ENCODE peak calls at places on chromosomes 1 and 21, in four cellular contexts. One of them, this sample, is unnamed.

GRCh38 chr1:230382060-230382491 is 44.1 kb downstream of the PGBD5 start:
- DNase-seq in IMR-90: no peak
- DNase-seq in H9: peak; percentile 58
- DNase-seq in H1: peak; percentile 59
- DNase-seq in this sample: no peak

GRCh38 chr1:174005032-174005431 is 17.1 kb downstream of the RC3H1 start:
- DNase-seq in IMR-90: peak; percentile 34
- DNase-seq in H9: no peak
- DNase-seq in H1: no peak
- DNase-seq in this sample: peak; percentile 48

GRCh38 chr1:12424150-12424549 is 193.9 kb downstream of the DHRS3 start:
- DNase-seq in IMR-90: peak; percentile 80
- DNase-seq in H9: no peak
- DNase-seq in H1: no peak
- DNase-seq in this sample: no peak

GRCh38 chr1:67683306-67683705 is 1.7 kb upstream of the GADD45A start:
- DNase-seq in IMR-90: peak; percentile 78
- DNase-seq in H9: no peak
- DNase-seq in H1: no peak
- DNase-seq in this sample: peak; percentile 80

GRCh38 chr21:34887729-34888568 is 161.2 kb downstream of the RUNX1 start:
- DNase-seq in IMR-90: peak; percentile 99
- DNase-seq in H9: peak; percentile 46
- DNase-seq in H1: no peak
- DNase-seq in this sample: peak; percentile 98

GRCh38 chr1:193176113-193176512 is 10.3 kb downstream of the B3GALT2 start:
- DNase-seq in IMR-90: peak; percentile 23
- DNase-seq in H9: no peak
- DNase-seq in H1: no peak
- DNase-seq in this sample: peak; percentile 30

GRCh38 chr1:9652379-9653194 is 1.1 kb downstream of the PIK3CD start:
- DNase-seq in IMR-90: peak; percentile 15
- DNase-seq in H9: no peak
- DNase-seq in H1: no peak
- DNase-seq in this sample: no peak

GRCh38 chr1:76433528-76433927 is 359.0 kb downstream of the ST6GALNAC3 start:
- DNase-seq in IMR-90: peak; percentile 20
- DNase-seq in H9: no peak
- DNase-seq in H1: no peak
- DNase-seq in this sample: peak; percentile 14

GRCh38 chr21:37914211-37914900 is 1.9 kb downstream of the KCNJ6 start:
- DNase-seq in IMR-90: peak; percentile 22
- DNase-seq in H9: peak; percentile 84
- DNase-seq in H1: peak; percentile 91
- DNase-seq in this sample: peak; percentile 54

GRCh38 chr1:236090741-236091147 is 25.9 kb upstream of the NID1 start:
- DNase-seq in IMR-90: peak; percentile 49
- DNase-seq in H9: no peak
- DNase-seq in H1: no peak
- DNase-seq in this sample: peak; percentile 94

GRCh38 chr1:35605882-35606182 is 32.7 kb downstream of the TFAP2E start:
- DNase-seq in IMR-90: no peak
- DNase-seq in H9: no peak
- DNase-seq in H1: no peak
- DNase-seq in this sample: peak; percentile 21

GRCh38 chr1:202046227-202046626 is 35.8 kb downstream of the ELF3 start:
- DNase-seq in IMR-90: no peak
- DNase-seq in H9: no peak
- DNase-seq in H1: no peak
- DNase-seq in this sample: no peak

GRCh38 chr21:32135401-32136363 is 143.2 kb downstream of the MIS18A start:
- DNase-seq in IMR-90: peak; percentile 1
- DNase-seq in H9: peak; percentile 20
- DNase-seq in H1: peak; percentile 31
- DNase-seq in this sample: no peak

GRCh38 chr21:43864313-43864805 is 664 bp upstream of the AGPAT3 start:
- DNase-seq in IMR-90: peak; percentile 16
- DNase-seq in H9: peak; percentile 65
- DNase-seq in H1: peak; percentile 70
- DNase-seq in this sample: peak; percentile 30

GRCh38 chr1:12087797-12088314 is 24.8 kb downstream of the TNFRSF8 start:
- DNase-seq in IMR-90: no peak
- DNase-seq in H9: no peak
- DNase-seq in H1: no peak
- DNase-seq in this sample: no peak

GRCh38 chr1:109040627-109041613 is 982 bp downstream of the WDR47 start:
- DNase-seq in IMR-90: no peak
- DNase-seq in H9: peak; percentile 38
- DNase-seq in H1: peak; percentile 63
- DNase-seq in this sample: peak; percentile 48

GRCh38 chr1:94807742-94808491 is 12.2 kb upstream of the SLC44A3 start:
- DNase-seq in IMR-90: peak; percentile 42
- DNase-seq in H9: no peak
- DNase-seq in H1: no peak
- DNase-seq in this sample: peak; percentile 66

GRCh38 chr1:36842448-36842847 is 191.9 kb downstream of the GRIK3 start:
- DNase-seq in IMR-90: no peak
- DNase-seq in H9: no peak
- DNase-seq in H1: no peak
- DNase-seq in this sample: no peak

GRCh38 chr1:89464008-89464407 is 60.6 kb upstream of the LRRC8B start:
- DNase-seq in IMR-90: no peak
- DNase-seq in H9: no peak
- DNase-seq in H1: no peak
- DNase-seq in this sample: no peak

GRCh38 chr1:220824031-220824989 is 37.6 kb downstream of the MTARC1 start:
- DNase-seq in IMR-90: peak; percentile 27
- DNase-seq in H9: no peak
- DNase-seq in H1: peak; percentile 30
- DNase-seq in this sample: peak; percentile 32

DNA sequence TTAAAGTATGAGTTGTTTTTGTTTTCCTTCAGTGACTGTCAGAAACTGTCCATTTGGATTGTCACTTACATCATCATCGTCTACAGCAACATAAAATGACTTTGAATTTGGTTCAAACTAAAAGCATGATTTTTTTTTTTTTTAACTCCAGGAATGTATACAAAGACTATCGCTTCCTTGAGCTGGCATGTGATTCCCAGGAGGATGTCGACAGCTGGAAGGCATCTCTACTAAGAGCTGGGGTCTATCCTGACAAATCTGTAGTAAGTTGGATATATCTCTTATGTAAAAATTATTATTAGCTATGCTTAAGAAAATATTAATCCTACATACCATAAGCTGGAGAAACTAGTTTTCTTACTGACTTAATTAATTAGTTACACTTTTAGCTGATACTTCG is 111.9 kb upstream of the C1orf105 start:
- DNase-seq in IMR-90: peak; percentile 60
- DNase-seq in H9: no peak
- DNase-seq in H1: no peak
- DNase-seq in this sample: peak; percentile 63
- H2BK15ac ChIP-seq in IMR-90: no peak overlapping the region
- H2BK15ac ChIP-seq in H9: no peak overlapping the region
- H2BK15ac ChIP-seq in H1: no peak overlapping the region
- H2BK15ac ChIP-seq in this sample: no peak overlapping the region

DNA sequence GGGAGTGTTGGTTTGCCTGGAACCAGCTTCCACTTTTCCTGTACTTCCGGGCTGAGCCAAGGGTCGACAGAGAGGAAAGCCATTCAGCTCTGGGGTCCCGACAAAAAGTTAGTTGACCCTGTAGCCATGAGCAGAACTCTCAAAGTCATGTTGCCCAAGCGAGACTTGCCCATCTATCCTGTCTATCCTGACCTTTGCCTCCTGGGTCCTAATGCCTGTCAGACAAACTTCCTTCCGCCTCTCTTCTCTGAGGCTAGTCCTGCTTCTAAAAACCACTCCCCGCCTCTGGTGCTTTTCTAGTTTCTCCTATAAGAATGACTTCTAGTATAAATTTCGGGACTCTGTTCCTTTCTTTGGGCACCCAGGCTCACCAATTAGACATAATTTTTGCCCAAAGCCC is 7.7 kb upstream of the PCP4L1 start:
- DNase-seq in IMR-90: no peak
- DNase-seq in H9: no peak
- DNase-seq in H1: no peak
- DNase-seq in this sample: no peak
- H2AFZ ChIP-seq in IMR-90: no peak overlapping the region
- H2AFZ ChIP-seq in H9: no peak overlapping the region
- H2AFZ ChIP-seq in H1: peak overlapping the region; percentile 99
- H2AFZ ChIP-seq in this sample: no peak overlapping the region

DNA sequence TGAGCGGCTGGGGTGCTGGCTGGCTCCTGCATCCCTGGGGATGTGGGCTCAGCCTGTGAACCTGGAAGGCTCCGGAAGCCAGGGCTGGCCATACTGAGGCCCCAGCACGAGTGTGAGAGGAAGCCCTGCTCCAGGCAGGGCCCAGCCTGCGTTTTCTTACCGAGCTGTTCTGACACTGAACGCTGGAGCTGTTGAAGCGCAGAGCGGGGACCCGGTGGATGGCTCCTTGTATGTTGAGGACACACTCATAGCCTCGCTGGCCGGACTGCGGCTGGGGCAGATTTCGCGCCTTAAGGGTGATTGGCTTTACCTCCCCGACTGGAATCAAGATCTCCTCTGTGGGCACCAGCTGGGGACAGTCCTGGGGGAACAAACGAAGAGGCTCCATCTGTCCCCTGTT is 160.0 kb downstream of the PLXNA2 start:
- DNase-seq in IMR-90: no peak
- DNase-seq in H9: no peak
- DNase-seq in H1: no peak
- DNase-seq in this sample: no peak
- H4K8ac ChIP-seq in IMR-90: no peak overlapping the region
- H4K8ac ChIP-seq in H9: no peak overlapping the region
- H4K8ac ChIP-seq in H1: no peak overlapping the region
- H4K8ac ChIP-seq in this sample: no peak overlapping the region

DNA sequence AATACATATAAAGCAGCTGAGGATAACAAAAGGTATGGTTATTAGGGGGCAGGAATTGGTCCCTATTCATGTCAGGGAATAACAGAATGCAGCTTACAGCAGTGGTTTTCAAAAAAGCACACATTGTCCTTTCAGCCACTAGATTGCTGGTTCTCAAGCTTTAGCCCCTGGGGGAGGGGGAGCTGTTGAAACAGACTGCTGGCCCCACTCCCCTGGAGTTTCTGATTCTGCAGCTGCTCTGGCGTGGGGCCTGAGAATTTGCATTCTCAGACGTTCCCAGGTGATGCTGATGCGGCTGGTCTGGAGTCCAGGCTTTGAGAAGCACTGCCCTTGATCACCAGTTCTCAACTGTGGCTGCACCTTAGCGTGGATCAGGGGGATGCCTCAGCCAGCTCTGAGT is 62.7 kb upstream of the LAPTM5 start:
- DNase-seq in IMR-90: no peak
- DNase-seq in H9: no peak
- DNase-seq in H1: no peak
- DNase-seq in this sample: no peak
- H2BK15ac ChIP-seq in IMR-90: no peak overlapping the region
- H2BK15ac ChIP-seq in H9: no peak overlapping the region
- H2BK15ac ChIP-seq in H1: no peak overlapping the region
- H2BK15ac ChIP-seq in this sample: no peak overlapping the region

GRCh38 chr21:14591882-14592281 is 45.8 kb upstream of the SAMSN1 start:
- DNase-seq in IMR-90: no peak
- DNase-seq in H9: no peak
- DNase-seq in H1: no peak
- DNase-seq in this sample: peak; percentile 76
- H2AFZ ChIP-seq in IMR-90: no peak overlapping the region
- H2AFZ ChIP-seq in H9: no peak overlapping the region
- H2AFZ ChIP-seq in H1: peak overlapping the region; percentile 77
- H2AFZ ChIP-seq in this sample: no peak overlapping the region

This sample was measured in mesenchymal stem cell.